ENCODE peak calls at places on chromosomes 4 and X, in four cellular contexts. P is WTC11, G is K562, K is GM12878. H is an unnamed sample.
A peak's percentile ranks its signal among the peaks of the same experiment; 100 is the strongest.

GRCh38 chrX:72050011-72050410 is 81.7 kb downstream of the RTL5 start:
- DNase-seq in G (no peak), K (no peak), P (no peak), H (no peak)

GRCh38 chr4:6910340-6910959 is 824 bp downstream of the TBC1D14 start:
- DNase-seq in K (no peak), G (peak; percentile 66), P (no peak), H (no peak)

GRCh38 chr4:1720163-1720983 is 750 bp downstream of the TMEM129 start:
- DNase-seq in G (peak; percentile 59), K (no peak), P (peak; percentile 50), H (no peak)

GRCh38 chrX:153926594-153926862 is 464 bp upstream of the ARHGAP4 start:
- DNase-seq in P (peak; percentile 43), K (no peak), G (peak; percentile 35), H (no peak)

GRCh38 chr4:86108834-86109233 is 251.0 kb downstream of the MAPK10 start:
- DNase-seq in G (no peak), K (no peak), P (no peak), H (peak; percentile 65)

GRCh38 chr4:71406459-71406963 is 67.7 kb downstream of the SLC4A4 start:
- DNase-seq in P (no peak), K (no peak), G (peak; percentile 14), H (no peak)

GRCh38 chrX:65406532-65406931 is 128.1 kb downstream of the LAS1L start:
- DNase-seq in K (no peak), G (no peak), P (peak; percentile 29), H (no peak)

GRCh38 chrX:77427586-77427985 is 19.6 kb upstream of the FGF16 start:
- DNase-seq in K (no peak), P (no peak), G (no peak), H (no peak)

GRCh38 chr4:31655328-31655727 is 935.2 kb downstream of the PCDH7 start:
- DNase-seq in G (no peak), K (no peak), P (no peak), H (no peak)

GRCh38 chr4:52292245-52292644 is 241.1 kb downstream of the SPATA18 start:
- DNase-seq in P (no peak), K (no peak), G (no peak), H (no peak)

GRCh38 chrX:15988661-15989603 is 134.3 kb upstream of the AP1S2 start:
- DNase-seq in P (no peak), G (no peak), K (no peak), H (no peak)

DNA sequence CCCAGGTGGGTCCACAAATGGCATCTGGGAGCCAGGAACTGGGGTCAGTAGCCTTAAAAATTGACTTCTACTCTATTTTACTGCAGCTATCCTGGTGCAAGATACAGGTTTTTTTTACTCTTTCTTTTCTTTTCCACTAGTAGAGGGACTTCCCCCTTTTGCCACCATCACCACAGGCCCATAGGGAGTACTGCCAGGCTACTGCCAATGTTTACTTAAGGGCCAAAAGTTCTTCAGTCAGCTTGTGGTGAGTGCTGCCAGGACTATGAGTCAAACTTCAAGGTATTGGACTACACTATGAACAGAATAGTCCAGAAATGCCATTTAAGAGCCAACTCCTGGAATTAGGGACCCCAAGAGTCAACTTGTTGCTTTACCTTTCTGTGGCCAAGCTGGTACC is 94.7 kb downstream of the EDA2R start:
- DNase-seq in K (no peak), P (no peak), G (no peak), H (no peak)
- TF ChIP-seq ATF2 in K (no peak), P (no peak), G (no peak), H (no peak)

GRCh38 chrX:142688256-142688655 is 337.5 kb upstream of the SPANXN4 start:
- DNase-seq in K (no peak), P (no peak), G (no peak), H (no peak)
- TF ChIP-seq NR2C2 in K (no peak), P (no peak), G (no peak), H (no peak)

GRCh38 chr4:148092316-148093014 is 349.7 kb downstream of the NR3C2 start:
- DNase-seq in P (no peak), G (no peak), K (no peak), H (no peak)

GRCh38 chr4:148090503-148091476 is 351.4 kb downstream of the NR3C2 start:
- DNase-seq in P (no peak), G (no peak), K (no peak), H (no peak)

GRCh38 chr4:148090029-148090428 is 352.2 kb downstream of the NR3C2 start:
- DNase-seq in K (no peak), P (no peak), G (no peak), H (no peak)

GRCh38 chr4:148091896-148092295 is 350.3 kb downstream of the NR3C2 start:
- DNase-seq in K (no peak), G (no peak), P (no peak), H (no peak)

GRCh38 chr4:148089624-148090023 is 352.6 kb downstream of the NR3C2 start:
- DNase-seq in P (no peak), G (no peak), K (no peak), H (no peak)
- TF ChIP-seq ATF2 in P (no peak), G (no peak), K (no peak), H (no peak)

GRCh38 chr4:3290476-3290875 is 2.3 kb upstream of the RGS12 start:
- DNase-seq in K (no peak), G (no peak), P (peak; percentile 5), H (no peak)
- TF ChIP-seq NR2C2 in K (no peak), G (no peak), P (no peak), H (no peak)

DNA sequence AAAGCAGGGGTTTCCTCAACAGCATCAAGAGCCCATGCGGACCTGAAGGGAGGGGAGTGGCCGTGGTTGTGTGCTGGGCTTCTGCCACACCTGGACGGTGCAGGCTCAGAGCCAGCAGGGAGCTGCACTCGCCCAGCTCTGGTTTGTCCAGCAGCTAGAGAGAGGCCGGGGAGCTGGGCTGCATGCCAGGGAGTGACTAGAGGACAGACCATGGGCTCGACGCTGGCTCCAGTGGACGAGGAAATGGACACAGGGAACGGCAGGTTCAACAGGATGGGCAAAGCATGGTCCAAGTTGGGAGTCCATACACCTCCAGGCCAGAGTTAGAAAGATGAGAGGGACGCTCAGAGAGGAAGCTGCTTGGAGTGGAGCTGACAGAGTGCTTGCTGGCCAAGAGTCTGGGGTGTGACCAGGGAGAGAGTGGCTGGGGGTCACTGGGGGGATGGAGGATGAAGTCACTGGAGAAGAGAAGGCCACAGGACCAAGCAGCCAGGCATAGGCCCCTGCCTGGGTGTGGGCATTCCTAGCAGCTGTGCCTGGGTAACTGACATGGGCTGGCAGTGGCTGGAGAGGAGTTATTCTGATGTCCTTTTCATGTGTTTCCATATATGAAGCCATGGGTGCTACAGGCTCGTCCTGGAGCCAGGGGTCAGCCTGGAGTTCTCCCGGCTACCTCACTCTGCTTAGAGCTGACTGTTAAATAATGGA is 42.8 kb downstream of the HTT-AS start:
- DNase-seq in K (no peak), G (no peak), P (no peak), H (no peak)
- TF ChIP-seq ATF2 in K (no peak), G (no peak), P (no peak), H (no peak)

GRCh38 chr4:147014946-147015345 is 69.3 kb upstream of the TTC29 start:
- DNase-seq in K (no peak), P (no peak), G (no peak), H (no peak)

GRCh38 chr4:147011386-147011785 is 65.7 kb upstream of the TTC29 start:
- DNase-seq in P (no peak), K (no peak), G (no peak), H (no peak)

GRCh38 chr4:147019061-147019460 is 73.4 kb upstream of the TTC29 start:
- DNase-seq in K (no peak), G (peak; percentile 57), P (peak; percentile 74), H (peak; percentile 47)

GRCh38 chr4:147017081-147017480 is 71.4 kb upstream of the TTC29 start:
- DNase-seq in G (no peak), K (no peak), P (no peak), H (no peak)

GRCh38 chr4:147015531-147015930 is 69.9 kb upstream of the TTC29 start:
- DNase-seq in K (no peak), P (no peak), G (no peak), H (no peak)
- TF ChIP-seq NR2C2 in K (no peak), P (no peak), G (no peak), H (no peak)

DNA sequence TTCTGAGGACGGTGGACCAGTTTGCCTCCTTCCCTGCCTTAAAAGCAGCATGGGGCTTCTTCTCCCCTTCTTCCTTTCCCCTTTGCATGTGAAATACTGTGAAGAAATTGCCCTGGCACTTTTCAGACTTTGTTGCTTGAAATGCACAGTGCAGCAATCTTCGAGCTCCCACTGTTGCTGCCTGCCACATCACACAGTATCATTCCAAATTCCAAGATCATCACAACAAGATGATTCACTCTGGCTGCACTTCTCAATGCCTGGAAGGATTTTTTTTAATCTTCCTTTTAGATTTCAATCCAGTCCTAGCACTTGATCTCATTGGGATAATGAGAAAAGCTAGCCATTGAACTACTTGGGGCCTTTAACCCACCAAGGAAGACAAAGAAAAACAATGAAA is 255.3 kb downstream of the RAPGEF2 start:
- DNase-seq in K (no peak), G (no peak), P (no peak), H (no peak)
- TF ChIP-seq ATF2 in K (no peak), G (no peak), P (no peak), H (no peak)

DNA sequence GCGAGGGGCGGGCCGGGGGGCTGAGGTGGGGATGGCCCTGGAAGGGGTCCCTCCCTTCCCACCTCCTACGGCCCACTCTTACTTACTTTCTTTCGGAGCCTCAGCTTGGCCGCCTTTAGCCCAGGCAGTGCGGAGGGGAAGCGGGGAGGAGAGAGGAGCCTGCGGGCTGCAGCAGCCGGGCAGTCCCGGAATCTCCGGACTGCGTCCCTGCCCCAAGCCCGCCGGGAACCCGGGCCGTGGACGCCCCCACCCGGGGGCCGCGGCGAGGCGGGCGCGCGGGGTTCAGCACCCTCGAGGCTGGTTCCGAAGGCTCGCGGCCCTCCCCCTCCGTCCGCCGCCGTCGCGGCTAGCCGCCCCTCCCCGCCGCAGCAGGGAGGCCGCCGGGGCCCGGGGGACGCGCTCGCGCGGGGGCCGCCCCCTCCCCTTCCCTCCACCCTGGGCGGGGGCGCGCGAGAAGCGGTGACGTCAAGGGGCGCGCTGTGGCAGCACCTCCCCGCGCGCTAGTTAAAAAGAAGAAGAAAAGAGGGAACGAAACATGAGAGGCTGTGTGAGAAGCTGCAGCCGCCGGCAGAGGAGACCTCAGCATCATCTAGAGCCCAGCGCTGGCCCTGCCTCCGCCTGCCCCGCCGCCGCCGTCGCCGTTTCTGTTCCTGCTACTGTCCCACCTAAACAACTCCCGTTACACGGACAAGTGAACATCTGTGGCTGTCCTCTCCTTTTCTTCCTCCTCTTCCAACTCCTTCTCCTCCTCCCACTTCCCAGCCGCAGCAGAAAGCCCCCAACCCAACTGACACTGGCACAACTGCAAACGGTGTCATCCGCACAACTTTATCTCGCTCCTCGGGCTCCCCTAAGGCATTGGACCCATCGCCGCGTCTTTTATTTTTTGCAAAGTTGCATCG is at the start of gene HHIP:
- DNase-seq in P (peak; percentile 46), G (peak; percentile 42), K (no peak), H (peak; percentile 1)
- TF ChIP-seq NR2C2 in P (no peak), G (no peak), K (no peak), H (no peak)

DNA sequence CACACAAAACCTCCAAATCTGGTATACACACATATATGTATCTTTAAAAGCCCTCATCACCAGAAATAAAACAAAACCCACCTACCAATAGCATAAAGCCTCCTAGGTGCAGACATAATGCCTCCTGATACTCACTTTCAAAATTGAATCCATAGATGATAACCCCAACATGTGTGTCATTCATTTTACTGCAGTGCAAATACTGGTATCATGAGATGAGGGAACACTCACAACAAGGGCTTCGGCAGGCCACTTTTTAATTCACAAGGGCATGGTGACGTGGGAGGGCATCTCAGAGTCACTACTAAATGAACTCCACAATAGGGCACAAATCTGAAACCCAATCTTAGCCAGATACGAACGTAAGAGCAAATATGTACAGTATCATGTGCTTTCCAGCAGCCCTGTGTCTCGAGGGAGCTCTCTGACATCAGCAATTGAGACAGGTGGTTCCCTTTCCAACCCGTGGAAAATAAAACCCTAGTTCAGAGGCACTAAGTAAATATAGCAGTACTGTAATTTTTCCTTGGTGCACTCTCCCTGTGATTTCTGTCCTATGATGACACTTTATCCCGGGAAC is 14.1 kb upstream of the PPARGC1A start:
- DNase-seq in K (no peak), P (no peak), G (no peak), H (no peak)
- TF ChIP-seq ATF2 in K (no peak), P (no peak), G (no peak), H (no peak)

H was measured in HepG2.